ENCODE peak calls at places on chromosome 17, in five cellular contexts. U is left colon, X is NCI-H345, Q is progenitor cell of endocrine pancreas, Z is anterior cingulate cortex. I is an unnamed sample.

GRCh38 chr17:66834919-66835454 is at the start of gene CACNG5:
- DNase-seq in U (no peak), X (no peak), Q (peak), Z (no peak), I (no peak)

GRCh38 chr17:67942810-67943209 is 53.5 kb downstream of the C17orf58 start:
- DNase-seq in U (no peak), X (no peak), Q (no peak), Z (no peak), I (no peak)

GRCh38 chr17:63476857-63477470 is at the start of gene ACE:
- DNase-seq in U (peak), X (peak), Q (peak), Z (peak), I (no peak)

GRCh38 chr17:39679521-39680192 is 8.2 kb downstream of the PGAP3 start:
- DNase-seq in U (no peak), X (no peak), Q (no peak), Z (no peak), I (no peak)

GRCh38 chr17:27306276-27306820 is 12.4 kb downstream of the WSB1 start:
- DNase-seq in U (no peak), X (no peak), Q (no peak), Z (no peak), I (no peak)

GRCh38 chr17:33038740-33039139 is 47.1 kb downstream of the SPACA3 start:
- DNase-seq in U (no peak), X (peak), Q (peak), Z (peak), I (peak)

GRCh38 chr17:56599093-56599492 is 5.6 kb downstream of the NOG start:
- DNase-seq in U (no peak), X (no peak), Q (no peak), Z (no peak), I (no peak)

GRCh38 chr17:46092996-46093395 is 93.9 kb downstream of the STH start:
- DNase-seq in U (no peak), X (no peak), Q (no peak), Z (no peak), I (no peak)

GRCh38 chr17:3697157-3697515 is 1.2 kb upstream of the P2RX5 start:
- DNase-seq in U (no peak), X (no peak), Q (no peak), Z (peak), I (no peak)

GRCh38 chr17:82976982-82977488 is 102.4 kb upstream of the METRNL start:
- DNase-seq in U (no peak), X (no peak), Q (no peak), Z (no peak), I (no peak)

GRCh38 chr17:58338907-58339774 is 10.5 kb upstream of the TSPOAP1 start:
- DNase-seq in U (peak), X (no peak), Q (no peak), Z (no peak), I (no peak)

GRCh38 chr17:28228109-28228840 is 90.7 kb upstream of the TMEM97 start:
- DNase-seq in U (no peak), X (no peak), Q (no peak), Z (no peak), I (no peak)

GRCh38 chr17:78974635-78975591 is 4.8 kb downstream of the LGALS3BP start:
- DNase-seq in U (peak), X (no peak), Q (no peak), Z (no peak), I (no peak)

GRCh38 chr17:59643159-59643857 is 23.6 kb downstream of the CLTC start:
- DNase-seq in U (no peak), X (no peak), Q (no peak), Z (no peak), I (no peak)

GRCh38 chr17:61314368-61315078 is 85.1 kb upstream of the TBX2 start:
- DNase-seq in U (no peak), X (peak), Q (no peak), Z (peak), I (peak)

GRCh38 chr17:42413464-42414040 is 9.5 kb downstream of the CAVIN1 start:
- DNase-seq in U (peak), X (no peak), Q (no peak), Z (no peak), I (no peak)

GRCh38 chr17:45705123-45706009 is 78.8 kb upstream of the CRHR1 start:
- DNase-seq in U (no peak), X (peak), Q (no peak), Z (no peak), I (peak)

GRCh38 chr17:36741019-36741902 is 139.9 kb downstream of the MRM1 start:
- DNase-seq in U (no peak), X (no peak), Q (no peak), Z (no peak), I (no peak)

GRCh38 chr17:57767561-57767960 is 22.5 kb upstream of the CCDC182 start:
- DNase-seq in U (no peak), X (no peak), Q (no peak), Z (no peak), I (no peak)

GRCh38 chr17:76935331-76935730 is 67.1 kb downstream of the MGAT5B start:
- DNase-seq in U (no peak), X (no peak), Q (no peak), Z (no peak), I (no peak)

GRCh38 chr17:616407-616806 is 98.2 kb downstream of the VPS53 start:
- DNase-seq in U (no peak), X (no peak), Q (no peak), Z (no peak), I (no peak)

GRCh38 chr17:34484193-34484733 is 95.1 kb upstream of the TMEM132E start:
- DNase-seq in U (no peak), X (no peak), Q (no peak), Z (no peak), I (no peak)

GRCh38 chr17:49456172-49456965 is 38.7 kb upstream of the NGFR start:
- DNase-seq in U (no peak), X (no peak), Q (no peak), Z (no peak), I (no peak)

GRCh38 chr17:43915561-43915960 is 8.2 kb upstream of the MPP2 start:
- DNase-seq in U (no peak), X (no peak), Q (no peak), Z (no peak), I (no peak)

GRCh38 chr17:59845595-59846390 is 47.0 kb downstream of the TUBD1 start:
- DNase-seq in U (peak), X (peak), Q (no peak), Z (peak), I (peak)

GRCh38 chr17:63555475-63556156 is 5.3 kb downstream of the DCAF7 start:
- DNase-seq in U (no peak), X (no peak), Q (no peak), Z (no peak), I (no peak)

GRCh38 chr17:8436169-8436932 is 667 bp downstream of the NDEL1 start:
- DNase-seq in U (peak), X (peak), Q (peak), Z (peak), I (no peak)

GRCh38 chr17:81393684-81394376 is 1.4 kb upstream of the BAHCC1 start:
- DNase-seq in U (peak), X (peak), Q (peak), Z (peak), I (peak)

GRCh38 chr17:29495011-29495410 is 71.8 kb downstream of the ABHD15 start:
- DNase-seq in U (no peak), X (no peak), Q (no peak), Z (no peak), I (no peak)

GRCh38 chr17:45577571-45578279 is 87.2 kb upstream of the PLEKHM1 start:
- DNase-seq in U (no peak), X (no peak), Q (no peak), Z (no peak), I (no peak)

GRCh38 chr17:77829871-77830799 is 128.4 kb upstream of the TNRC6C start:
- DNase-seq in U (no peak), X (no peak), Q (no peak), Z (peak), I (peak)

GRCh38 chr17:2068589-2069051 is 13.7 kb downstream of the HIC1 start:
- DNase-seq in U (no peak), X (no peak), Q (no peak), Z (no peak), I (no peak)

GRCh38 chr17:32596206-32596605 is 109.4 kb downstream of the CDK5R1 start:
- DNase-seq in U (no peak), X (no peak), Q (no peak), Z (no peak), I (no peak)

GRCh38 chr17:33874617-33875060 is 380.4 kb upstream of the CCL2 start:
- DNase-seq in U (no peak), X (no peak), Q (no peak), Z (no peak), I (no peak)

GRCh38 chr17:74340470-74341023 is 14.5 kb downstream of the KIF19 start:
- DNase-seq in U (no peak), X (peak), Q (no peak), Z (peak), I (no peak)

GRCh38 chr17:40415390-40415789 is 2.3 kb downstream of the TOP2A start:
- DNase-seq in U (no peak), X (peak), Q (no peak), Z (no peak), I (no peak)

GRCh38 chr17:57586099-57586702 is 158.9 kb downstream of the CCDC182 start:
- DNase-seq in U (no peak), X (peak), Q (no peak), Z (no peak), I (no peak)

I was measured in occipital lobe.